ENCODE peak calls at places on chromosomes 13 and 19, in nine cellular contexts. One of them, this sample, is unnamed.

GRCh38 chr19:34481861-34482379 is 362 bp downstream of the WTIP start:
- DNase-seq in fibroblast of pulmonary artery: peak; percentile 62
- DNase-seq in EL: no peak
- DNase-seq in NCI-H69: peak; percentile 31
- DNase-seq in NCI-H187 treated with DMSO at 0.1 percent for 48 hours: no peak
- DNase-seq in foreskin fibroblast: peak; percentile 64
- DNase-seq in stimulated activated CD4-positive, alpha-beta T cell treated with anti-CD3 and anti-CD28 coated beads, Interleukin-4, amount 100 ng/mL, for 24 hours: no peak
- DNase-seq in left colon: no peak
- DNase-seq in left cardiac atrium: no peak
- DNase-seq in this sample: no peak

GRCh38 chr19:11375143-11375948 is 880 bp downstream of the SWSAP1 start:
- DNase-seq in fibroblast of pulmonary artery: no peak
- DNase-seq in EL: no peak
- DNase-seq in NCI-H69: peak; percentile 62
- DNase-seq in NCI-H187 treated with DMSO at 0.1 percent for 48 hours: no peak
- DNase-seq in foreskin fibroblast: no peak
- DNase-seq in stimulated activated CD4-positive, alpha-beta T cell treated with anti-CD3 and anti-CD28 coated beads, Interleukin-4, amount 100 ng/mL, for 24 hours: peak; percentile 67
- DNase-seq in left colon: peak; percentile 76
- DNase-seq in left cardiac atrium: peak; percentile 68
- DNase-seq in this sample: peak; percentile 55

GRCh38 chr13:35699181-35699580 is 222.7 kb upstream of the MAB21L1 start:
- DNase-seq in fibroblast of pulmonary artery: no peak
- DNase-seq in EL: peak; percentile 83
- DNase-seq in NCI-H69: no peak
- DNase-seq in NCI-H187 treated with DMSO at 0.1 percent for 48 hours: no peak
- DNase-seq in foreskin fibroblast: peak; percentile 69
- DNase-seq in stimulated activated CD4-positive, alpha-beta T cell treated with anti-CD3 and anti-CD28 coated beads, Interleukin-4, amount 100 ng/mL, for 24 hours: no peak
- DNase-seq in left colon: no peak
- DNase-seq in left cardiac atrium: no peak
- DNase-seq in this sample: no peak

GRCh38 chr13:38141792-38142191 is 207.9 kb upstream of the UFM1 start:
- DNase-seq in fibroblast of pulmonary artery: peak; percentile 54
- DNase-seq in EL: peak; percentile 9
- DNase-seq in NCI-H69: no peak
- DNase-seq in NCI-H187 treated with DMSO at 0.1 percent for 48 hours: no peak
- DNase-seq in foreskin fibroblast: no peak
- DNase-seq in stimulated activated CD4-positive, alpha-beta T cell treated with anti-CD3 and anti-CD28 coated beads, Interleukin-4, amount 100 ng/mL, for 24 hours: no peak
- DNase-seq in left colon: no peak
- DNase-seq in left cardiac atrium: no peak
- DNase-seq in this sample: no peak

GRCh38 chr19:43305642-43306041 is 36.3 kb upstream of the PSG9 start:
- DNase-seq in fibroblast of pulmonary artery: no peak
- DNase-seq in EL: no peak
- DNase-seq in NCI-H69: peak; percentile 23
- DNase-seq in NCI-H187 treated with DMSO at 0.1 percent for 48 hours: no peak
- DNase-seq in foreskin fibroblast: no peak
- DNase-seq in stimulated activated CD4-positive, alpha-beta T cell treated with anti-CD3 and anti-CD28 coated beads, Interleukin-4, amount 100 ng/mL, for 24 hours: no peak
- DNase-seq in left colon: peak; percentile 12
- DNase-seq in left cardiac atrium: no peak
- DNase-seq in this sample: no peak

GRCh38 chr13:65943024-65943423 is 1287.1 kb downstream of the PCDH9 start:
- DNase-seq in fibroblast of pulmonary artery: peak; percentile 72
- DNase-seq in EL: no peak
- DNase-seq in NCI-H69: peak; percentile 18
- DNase-seq in NCI-H187 treated with DMSO at 0.1 percent for 48 hours: no peak
- DNase-seq in foreskin fibroblast: peak; percentile 42
- DNase-seq in stimulated activated CD4-positive, alpha-beta T cell treated with anti-CD3 and anti-CD28 coated beads, Interleukin-4, amount 100 ng/mL, for 24 hours: no peak
- DNase-seq in left colon: no peak
- DNase-seq in left cardiac atrium: no peak
- DNase-seq in this sample: no peak

GRCh38 chr19:9641810-9642209 is 20.8 kb upstream of the ZNF561 start:
- DNase-seq in fibroblast of pulmonary artery: no peak
- DNase-seq in EL: no peak
- DNase-seq in NCI-H69: no peak
- DNase-seq in NCI-H187 treated with DMSO at 0.1 percent for 48 hours: no peak
- DNase-seq in foreskin fibroblast: no peak
- DNase-seq in stimulated activated CD4-positive, alpha-beta T cell treated with anti-CD3 and anti-CD28 coated beads, Interleukin-4, amount 100 ng/mL, for 24 hours: no peak
- DNase-seq in left colon: no peak
- DNase-seq in left cardiac atrium: no peak
- DNase-seq in this sample: peak; percentile 8

GRCh38 chr13:43206858-43207257 is 183.5 kb downstream of the DNAJC15 start:
- DNase-seq in fibroblast of pulmonary artery: no peak
- DNase-seq in EL: no peak
- DNase-seq in NCI-H69: no peak
- DNase-seq in NCI-H187 treated with DMSO at 0.1 percent for 48 hours: no peak
- DNase-seq in foreskin fibroblast: no peak
- DNase-seq in stimulated activated CD4-positive, alpha-beta T cell treated with anti-CD3 and anti-CD28 coated beads, Interleukin-4, amount 100 ng/mL, for 24 hours: no peak
- DNase-seq in left colon: no peak
- DNase-seq in left cardiac atrium: no peak
- DNase-seq in this sample: no peak

GRCh38 chr19:50926144-50926543 is 14.9 kb upstream of the KLK4 start:
- DNase-seq in fibroblast of pulmonary artery: no peak
- DNase-seq in EL: no peak
- DNase-seq in NCI-H69: no peak
- DNase-seq in NCI-H187 treated with DMSO at 0.1 percent for 48 hours: no peak
- DNase-seq in foreskin fibroblast: no peak
- DNase-seq in stimulated activated CD4-positive, alpha-beta T cell treated with anti-CD3 and anti-CD28 coated beads, Interleukin-4, amount 100 ng/mL, for 24 hours: no peak
- DNase-seq in left colon: no peak
- DNase-seq in left cardiac atrium: no peak
- DNase-seq in this sample: no peak

GRCh38 chr19:17937371-17937900 is 4.6 kb downstream of the CCDC124 start:
- DNase-seq in fibroblast of pulmonary artery: no peak
- DNase-seq in EL: no peak
- DNase-seq in NCI-H69: no peak
- DNase-seq in NCI-H187 treated with DMSO at 0.1 percent for 48 hours: no peak
- DNase-seq in foreskin fibroblast: no peak
- DNase-seq in stimulated activated CD4-positive, alpha-beta T cell treated with anti-CD3 and anti-CD28 coated beads, Interleukin-4, amount 100 ng/mL, for 24 hours: no peak
- DNase-seq in left colon: no peak
- DNase-seq in left cardiac atrium: no peak
- DNase-seq in this sample: no peak

GRCh38 chr19:52492201-52492960 is 35.1 kb upstream of the ZNF808 start:
- DNase-seq in fibroblast of pulmonary artery: no peak
- DNase-seq in EL: no peak
- DNase-seq in NCI-H69: peak; percentile 81
- DNase-seq in NCI-H187 treated with DMSO at 0.1 percent for 48 hours: no peak
- DNase-seq in foreskin fibroblast: peak; percentile 5
- DNase-seq in stimulated activated CD4-positive, alpha-beta T cell treated with anti-CD3 and anti-CD28 coated beads, Interleukin-4, amount 100 ng/mL, for 24 hours: no peak
- DNase-seq in left colon: peak; percentile 6
- DNase-seq in left cardiac atrium: no peak
- DNase-seq in this sample: no peak

GRCh38 chr19:48842744-48843162 is 6.5 kb upstream of the HSD17B14 start:
- DNase-seq in fibroblast of pulmonary artery: peak; percentile 71
- DNase-seq in EL: peak; percentile 55
- DNase-seq in NCI-H69: peak; percentile 72
- DNase-seq in NCI-H187 treated with DMSO at 0.1 percent for 48 hours: no peak
- DNase-seq in foreskin fibroblast: no peak
- DNase-seq in stimulated activated CD4-positive, alpha-beta T cell treated with anti-CD3 and anti-CD28 coated beads, Interleukin-4, amount 100 ng/mL, for 24 hours: peak; percentile 55
- DNase-seq in left colon: peak; percentile 35
- DNase-seq in left cardiac atrium: peak; percentile 31
- DNase-seq in this sample: peak; percentile 49

GRCh38 chr13:59744747-59745394 is 418.9 kb downstream of the DIAPH3 start:
- DNase-seq in fibroblast of pulmonary artery: no peak
- DNase-seq in EL: no peak
- DNase-seq in NCI-H69: no peak
- DNase-seq in NCI-H187 treated with DMSO at 0.1 percent for 48 hours: no peak
- DNase-seq in foreskin fibroblast: no peak
- DNase-seq in stimulated activated CD4-positive, alpha-beta T cell treated with anti-CD3 and anti-CD28 coated beads, Interleukin-4, amount 100 ng/mL, for 24 hours: no peak
- DNase-seq in left colon: no peak
- DNase-seq in left cardiac atrium: no peak
- DNase-seq in this sample: no peak

GRCh38 chr19:42285546-42285945 is 16.4 kb upstream of the PRR19 start:
- DNase-seq in fibroblast of pulmonary artery: no peak
- DNase-seq in EL: no peak
- DNase-seq in NCI-H69: no peak
- DNase-seq in NCI-H187 treated with DMSO at 0.1 percent for 48 hours: no peak
- DNase-seq in foreskin fibroblast: no peak
- DNase-seq in stimulated activated CD4-positive, alpha-beta T cell treated with anti-CD3 and anti-CD28 coated beads, Interleukin-4, amount 100 ng/mL, for 24 hours: no peak
- DNase-seq in left colon: no peak
- DNase-seq in left cardiac atrium: no peak
- DNase-seq in this sample: no peak

GRCh38 chr13:59452189-59452588 is 711.5 kb downstream of the DIAPH3 start:
- DNase-seq in fibroblast of pulmonary artery: no peak
- DNase-seq in EL: no peak
- DNase-seq in NCI-H69: peak; percentile 98
- DNase-seq in NCI-H187 treated with DMSO at 0.1 percent for 48 hours: no peak
- DNase-seq in foreskin fibroblast: no peak
- DNase-seq in stimulated activated CD4-positive, alpha-beta T cell treated with anti-CD3 and anti-CD28 coated beads, Interleukin-4, amount 100 ng/mL, for 24 hours: no peak
- DNase-seq in left colon: no peak
- DNase-seq in left cardiac atrium: no peak
- DNase-seq in this sample: no peak

GRCh38 chr13:40377783-40378182 is 288.7 kb downstream of the FOXO1 start:
- DNase-seq in fibroblast of pulmonary artery: peak; percentile 59
- DNase-seq in EL: peak; percentile 30
- DNase-seq in NCI-H69: no peak
- DNase-seq in NCI-H187 treated with DMSO at 0.1 percent for 48 hours: no peak
- DNase-seq in foreskin fibroblast: peak; percentile 48
- DNase-seq in stimulated activated CD4-positive, alpha-beta T cell treated with anti-CD3 and anti-CD28 coated beads, Interleukin-4, amount 100 ng/mL, for 24 hours: peak; percentile 56
- DNase-seq in left colon: no peak
- DNase-seq in left cardiac atrium: no peak
- DNase-seq in this sample: no peak

GRCh38 chr19:48529156-48529555 is 17.5 kb upstream of the LMTK3 start:
- DNase-seq in fibroblast of pulmonary artery: no peak
- DNase-seq in EL: no peak
- DNase-seq in NCI-H69: no peak
- DNase-seq in NCI-H187 treated with DMSO at 0.1 percent for 48 hours: no peak
- DNase-seq in foreskin fibroblast: no peak
- DNase-seq in stimulated activated CD4-positive, alpha-beta T cell treated with anti-CD3 and anti-CD28 coated beads, Interleukin-4, amount 100 ng/mL, for 24 hours: no peak
- DNase-seq in left colon: no peak
- DNase-seq in left cardiac atrium: no peak
- DNase-seq in this sample: no peak

GRCh38 chr13:76764429-76764828 is 121.8 kb downstream of the KCTD12 start:
- DNase-seq in fibroblast of pulmonary artery: peak; percentile 90
- DNase-seq in EL: no peak
- DNase-seq in NCI-H69: peak; percentile 68
- DNase-seq in NCI-H187 treated with DMSO at 0.1 percent for 48 hours: no peak
- DNase-seq in foreskin fibroblast: peak; percentile 50
- DNase-seq in stimulated activated CD4-positive, alpha-beta T cell treated with anti-CD3 and anti-CD28 coated beads, Interleukin-4, amount 100 ng/mL, for 24 hours: no peak
- DNase-seq in left colon: peak; percentile 6
- DNase-seq in left cardiac atrium: peak; percentile 84
- DNase-seq in this sample: no peak

GRCh38 chr19:48573163-48573505 is 21.2 kb downstream of the SULT2B1 start:
- DNase-seq in fibroblast of pulmonary artery: no peak
- DNase-seq in EL: no peak
- DNase-seq in NCI-H69: no peak
- DNase-seq in NCI-H187 treated with DMSO at 0.1 percent for 48 hours: no peak
- DNase-seq in foreskin fibroblast: no peak
- DNase-seq in stimulated activated CD4-positive, alpha-beta T cell treated with anti-CD3 and anti-CD28 coated beads, Interleukin-4, amount 100 ng/mL, for 24 hours: no peak
- DNase-seq in left colon: no peak
- DNase-seq in left cardiac atrium: no peak
- DNase-seq in this sample: no peak

GRCh38 chr19:10102787-10103236 is 334 bp upstream of the ANGPTL6 start:
- DNase-seq in fibroblast of pulmonary artery: no peak
- DNase-seq in EL: no peak
- DNase-seq in NCI-H69: no peak
- DNase-seq in NCI-H187 treated with DMSO at 0.1 percent for 48 hours: no peak
- DNase-seq in foreskin fibroblast: no peak
- DNase-seq in stimulated activated CD4-positive, alpha-beta T cell treated with anti-CD3 and anti-CD28 coated beads, Interleukin-4, amount 100 ng/mL, for 24 hours: no peak
- DNase-seq in left colon: no peak
- DNase-seq in left cardiac atrium: no peak
- DNase-seq in this sample: no peak

GRCh38 chr19:49295208-49295880 is 29.6 kb downstream of the SLC6A16 start:
- DNase-seq in fibroblast of pulmonary artery: no peak
- DNase-seq in EL: no peak
- DNase-seq in NCI-H69: no peak
- DNase-seq in NCI-H187 treated with DMSO at 0.1 percent for 48 hours: no peak
- DNase-seq in foreskin fibroblast: no peak
- DNase-seq in stimulated activated CD4-positive, alpha-beta T cell treated with anti-CD3 and anti-CD28 coated beads, Interleukin-4, amount 100 ng/mL, for 24 hours: no peak
- DNase-seq in left colon: no peak
- DNase-seq in left cardiac atrium: no peak
- DNase-seq in this sample: no peak